ENCODE peak calls at places on chromosome 7, in five cellular contexts. M is GM04504, V is left ventricle myocardium superior, C is A549, O is hippocampal formation. B is an unnamed sample.

GRCh38 chr7:36079446-36080025 is 73.5 kb upstream of the EEPD1 start:
- DNase-seq in M (no peak), O (no peak), C (peak; percentile 32), V (no peak), B (no peak)

GRCh38 chr7:129728875-129729467 is 117.5 kb downstream of the NRF1 start:
- DNase-seq in O (no peak), C (no peak), V (no peak), M (no peak), B (no peak)

GRCh38 chr7:114930829-114931655 is 9.1 kb downstream of the MDFIC start:
- DNase-seq in C (no peak), V (no peak), M (no peak), O (no peak), B (no peak)

GRCh38 chr7:100803398-100804161 is 23.7 kb downstream of the EPHB4 start:
- DNase-seq in O (peak; percentile 62), V (peak; percentile 67), C (peak; percentile 78), M (peak; percentile 81), B (peak; percentile 59)

GRCh38 chr7:87155788-87156187 is 3.5 kb downstream of the DMTF1 start:
- DNase-seq in V (no peak), M (no peak), C (no peak), O (no peak), B (no peak)

GRCh38 chr7:96236198-96237039 is 85.5 kb downstream of the SLC25A13 start:
- DNase-seq in V (peak; percentile 42), M (no peak), O (no peak), C (no peak), B (no peak)

GRCh38 chr7:28773423-28774129 is 184.6 kb downstream of the TRIL start:
- DNase-seq in V (no peak), M (no peak), C (no peak), O (no peak), B (no peak)

GRCh38 chr7:26650081-26650480 is 214.3 kb downstream of the SKAP2 start:
- DNase-seq in O (no peak), C (no peak), V (no peak), M (no peak), B (no peak)

GRCh38 chr7:157690833-157691382 is 354.1 kb downstream of the DNAJB6 start:
- DNase-seq in M (no peak), C (no peak), V (peak; percentile 77), O (peak; percentile 64), B (peak; percentile 77)

GRCh38 chr7:12123172-12123571 is 87.9 kb upstream of the TMEM106B start:
- DNase-seq in V (no peak), C (no peak), M (no peak), O (no peak), B (no peak)